ENCODE peak calls at places on chromosomes 13 and 19, in six cellular contexts. One of them, this sample, is unnamed.

GRCh38 chr19:2494447-2495129 is 18.7 kb downstream of the GADD45B start:
- DNase-seq in substantia nigra: peak
- DNase-seq in immature natural killer cell: peak
- DNase-seq in activated T-cell treated with anti-CD3 and anti-CD28 coated beads for 1 hour: peak
- DNase-seq in hypothalamus: peak
- DNase-seq in T-helper 2 cell: peak
- DNase-seq in this sample: peak

GRCh38 chr19:50835103-50835784 is 1.9 kb upstream of the KLK15 start:
- DNase-seq in substantia nigra: no peak
- DNase-seq in immature natural killer cell: no peak
- DNase-seq in activated T-cell treated with anti-CD3 and anti-CD28 coated beads for 1 hour: no peak
- DNase-seq in hypothalamus: no peak
- DNase-seq in T-helper 2 cell: no peak
- DNase-seq in this sample: no peak

GRCh38 chr19:44891016-44891882 is at the start of gene TOMM40:
- DNase-seq in substantia nigra: no peak
- DNase-seq in immature natural killer cell: no peak
- DNase-seq in activated T-cell treated with anti-CD3 and anti-CD28 coated beads for 1 hour: peak
- DNase-seq in hypothalamus: no peak
- DNase-seq in T-helper 2 cell: peak
- DNase-seq in this sample: no peak

GRCh38 chr13:45340422-45341033 is 455 bp downstream of the TPT1 start:
- DNase-seq in substantia nigra: peak
- DNase-seq in immature natural killer cell: peak
- DNase-seq in activated T-cell treated with anti-CD3 and anti-CD28 coated beads for 1 hour: peak
- DNase-seq in hypothalamus: peak
- DNase-seq in T-helper 2 cell: peak
- DNase-seq in this sample: peak

GRCh38 chr13:45055902-45056648 is 64.2 kb upstream of the GTF2F2 start:
- DNase-seq in substantia nigra: no peak
- DNase-seq in immature natural killer cell: no peak
- DNase-seq in activated T-cell treated with anti-CD3 and anti-CD28 coated beads for 1 hour: no peak
- DNase-seq in hypothalamus: no peak
- DNase-seq in T-helper 2 cell: no peak
- DNase-seq in this sample: no peak

GRCh38 chr13:85771856-85772255 is 27.4 kb downstream of the SLITRK6 start:
- DNase-seq in substantia nigra: no peak
- DNase-seq in immature natural killer cell: no peak
- DNase-seq in activated T-cell treated with anti-CD3 and anti-CD28 coated beads for 1 hour: no peak
- DNase-seq in hypothalamus: no peak
- DNase-seq in T-helper 2 cell: no peak
- DNase-seq in this sample: no peak

GRCh38 chr13:75847588-75847987 is 211.5 kb downstream of the LMO7 start:
- DNase-seq in substantia nigra: no peak
- DNase-seq in immature natural killer cell: no peak
- DNase-seq in activated T-cell treated with anti-CD3 and anti-CD28 coated beads for 1 hour: no peak
- DNase-seq in hypothalamus: no peak
- DNase-seq in T-helper 2 cell: no peak
- DNase-seq in this sample: no peak

GRCh38 chr19:7515471-7516226 is at the start of gene ZNF358:
- DNase-seq in substantia nigra: peak
- DNase-seq in immature natural killer cell: peak
- DNase-seq in activated T-cell treated with anti-CD3 and anti-CD28 coated beads for 1 hour: no peak
- DNase-seq in hypothalamus: peak
- DNase-seq in T-helper 2 cell: no peak
- DNase-seq in this sample: no peak

GRCh38 chr19:46528601-46529447 is 33.2 kb upstream of the PNMA8B start:
- DNase-seq in substantia nigra: no peak
- DNase-seq in immature natural killer cell: no peak
- DNase-seq in activated T-cell treated with anti-CD3 and anti-CD28 coated beads for 1 hour: no peak
- DNase-seq in hypothalamus: no peak
- DNase-seq in T-helper 2 cell: no peak
- DNase-seq in this sample: no peak

GRCh38 chr13:33057019-33057785 is 41.0 kb downstream of the KL start:
- DNase-seq in substantia nigra: no peak
- DNase-seq in immature natural killer cell: no peak
- DNase-seq in activated T-cell treated with anti-CD3 and anti-CD28 coated beads for 1 hour: no peak
- DNase-seq in hypothalamus: no peak
- DNase-seq in T-helper 2 cell: no peak
- DNase-seq in this sample: no peak

GRCh38 chr19:38793186-38793585 is 4.2 kb downstream of the LGALS7B start:
- DNase-seq in substantia nigra: no peak
- DNase-seq in immature natural killer cell: no peak
- DNase-seq in activated T-cell treated with anti-CD3 and anti-CD28 coated beads for 1 hour: no peak
- DNase-seq in hypothalamus: no peak
- DNase-seq in T-helper 2 cell: no peak
- DNase-seq in this sample: no peak

GRCh38 chr13:48265217-48265815 is 32.3 kb downstream of the ITM2B start:
- DNase-seq in substantia nigra: no peak
- DNase-seq in immature natural killer cell: peak
- DNase-seq in activated T-cell treated with anti-CD3 and anti-CD28 coated beads for 1 hour: no peak
- DNase-seq in hypothalamus: no peak
- DNase-seq in T-helper 2 cell: no peak
- DNase-seq in this sample: no peak